ENCODE peak calls at places on chromosome 14, in four cellular contexts. G is HEK293T, W is HepG2, U is K562. V is an unnamed sample.

GRCh38 chr14:65243766-65244442 is 141.6 kb upstream of the MAX start:
- DNase-seq in G (no peak), W (peak), U (peak), V (no peak)

GRCh38 chr14:105092124-105092911 is 27.1 kb upstream of the GPR132 start:
- DNase-seq in G (no peak), W (no peak), U (no peak), V (no peak)

GRCh38 chr14:55077691-55078151 is 26.3 kb downstream of the MAPK1IP1L start:
- DNase-seq in G (no peak), W (peak), U (no peak), V (no peak)

GRCh38 chr14:31947680-31948580 is 129.2 kb upstream of the ARHGAP5 start:
- DNase-seq in G (no peak), W (no peak), U (no peak), V (no peak)

GRCh38 chr14:98234208-98234607 is 1037.8 kb downstream of the BCL11B start:
- DNase-seq in G (no peak), W (no peak), U (no peak), V (no peak)

GRCh38 chr14:105168979-105169507 is 467 bp upstream of the JAG2 start:
- DNase-seq in G (peak), W (no peak), U (peak), V (peak)

GRCh38 chr14:80584638-80585505 is 356.7 kb downstream of the CEP128 start:
- DNase-seq in G (no peak), W (peak), U (no peak), V (no peak)

GRCh38 chr14:74240794-74241610 is 1.8 kb downstream of the VSX2 start:
- DNase-seq in G (no peak), W (no peak), U (no peak), V (peak)

GRCh38 chr14:28608438-28608837 is 158.1 kb upstream of the FOXG1 start:
- DNase-seq in G (no peak), W (no peak), U (no peak), V (no peak)

GRCh38 chr14:95156765-95157194 is 549 bp downstream of the DICER1 start:
- DNase-seq in G (peak), W (peak), U (peak), V (peak)

GRCh38 chr14:54676822-54677708 is 110.1 kb downstream of the SAMD4A start:
- DNase-seq in G (no peak), W (no peak), U (no peak), V (peak)

GRCh38 chr14:54673193-54674121 is 106.5 kb downstream of the SAMD4A start:
- DNase-seq in G (peak), W (no peak), U (peak), V (no peak)

GRCh38 chr14:57512221-57512620 is 18.6 kb upstream of the CCDC198 start:
- DNase-seq in G (peak), W (no peak), U (no peak), V (no peak)

GRCh38 chr14:95274283-95274682 is 45.4 kb downstream of the CLMN start:
- DNase-seq in G (no peak), W (no peak), U (no peak), V (no peak)

GRCh38 chr14:29566194-29566593 is 361.5 kb downstream of the PRKD1 start:
- DNase-seq in G (no peak), W (no peak), U (no peak), V (no peak)

GRCh38 chr14:104117341-104118005 is 20.9 kb upstream of the KIF26A start:
- DNase-seq in G (no peak), W (no peak), U (no peak), V (peak)

GRCh38 chr14:59622641-59623040 is 46.0 kb upstream of the CCDC175 start:
- DNase-seq in G (no peak), W (no peak), U (no peak), V (no peak)

DNA sequence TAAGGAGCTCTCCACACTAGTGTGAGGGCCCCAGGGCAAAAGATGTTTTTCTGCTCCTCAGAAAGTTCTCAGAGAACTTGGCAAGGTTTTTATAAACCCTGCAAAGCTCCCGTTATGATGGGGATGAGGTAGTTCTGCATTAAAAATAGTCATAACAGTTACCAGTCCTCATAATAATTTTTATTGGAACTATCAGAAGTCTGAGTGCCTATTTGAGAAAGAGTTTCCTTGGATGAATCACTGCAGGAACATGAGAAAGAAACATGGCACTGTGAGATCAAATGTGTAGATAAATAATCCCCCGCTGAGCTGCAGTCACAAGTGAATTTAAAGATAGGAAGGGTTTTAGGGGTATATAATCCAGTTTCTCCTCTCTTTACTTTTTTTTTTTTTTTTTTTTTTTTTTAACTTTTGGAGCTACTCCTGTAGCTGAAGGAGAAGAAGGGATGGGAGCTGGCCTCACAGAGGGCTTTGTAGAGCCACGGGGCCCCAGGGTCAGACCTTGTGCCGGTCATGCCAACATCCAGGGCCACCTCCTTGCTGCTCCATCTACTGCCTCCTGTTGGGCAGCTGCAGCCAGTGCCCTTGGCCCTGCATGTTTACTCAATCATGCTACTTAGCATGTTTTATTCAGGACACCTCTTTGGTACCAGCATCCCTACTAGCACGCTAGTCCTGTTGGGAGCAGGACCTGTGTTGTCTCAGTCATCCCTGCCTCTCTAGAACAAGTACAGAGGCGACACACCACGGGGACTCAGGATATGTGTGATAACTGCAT is 39.5 kb downstream of the EVL start:
- DNase-seq in G (no peak), W (no peak), U (no peak), V (peak)
- TF ChIP-seq ELF4 in G (no peak), W (no peak), U (no peak), V (no peak)

DNA sequence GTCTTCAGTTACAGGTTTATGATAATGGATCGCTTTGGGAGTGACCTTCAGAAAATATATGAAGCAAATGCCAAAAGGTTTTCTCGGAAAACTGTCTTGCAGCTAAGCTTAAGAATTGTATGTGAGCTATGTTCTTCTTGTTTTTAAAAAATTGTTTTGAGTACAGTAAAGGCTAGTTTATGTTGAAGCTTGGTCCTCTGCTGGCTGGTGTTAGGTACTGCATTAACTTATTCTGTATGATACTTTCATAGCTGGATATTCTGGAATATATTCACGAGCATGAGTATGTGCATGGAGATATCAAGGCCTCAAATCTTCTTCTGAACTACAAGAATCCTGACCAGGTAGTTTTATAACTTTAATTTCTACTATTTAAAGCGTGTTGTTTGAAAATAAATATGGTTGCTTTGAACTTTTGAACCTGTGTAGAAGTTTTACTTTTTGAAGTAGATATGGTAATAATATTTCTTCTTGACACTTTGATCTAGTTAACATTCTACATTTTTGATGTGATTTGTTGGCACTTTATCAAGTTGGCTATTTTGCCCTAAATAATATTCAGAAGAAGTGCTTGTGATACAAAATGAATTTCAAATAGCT is 55.7 kb downstream of the VRK1 start:
- DNase-seq in G (peak), W (peak), U (peak), V (no peak)
- TF ChIP-seq ELF4 in G (no peak), W (no peak), U (no peak), V (no peak)

DNA sequence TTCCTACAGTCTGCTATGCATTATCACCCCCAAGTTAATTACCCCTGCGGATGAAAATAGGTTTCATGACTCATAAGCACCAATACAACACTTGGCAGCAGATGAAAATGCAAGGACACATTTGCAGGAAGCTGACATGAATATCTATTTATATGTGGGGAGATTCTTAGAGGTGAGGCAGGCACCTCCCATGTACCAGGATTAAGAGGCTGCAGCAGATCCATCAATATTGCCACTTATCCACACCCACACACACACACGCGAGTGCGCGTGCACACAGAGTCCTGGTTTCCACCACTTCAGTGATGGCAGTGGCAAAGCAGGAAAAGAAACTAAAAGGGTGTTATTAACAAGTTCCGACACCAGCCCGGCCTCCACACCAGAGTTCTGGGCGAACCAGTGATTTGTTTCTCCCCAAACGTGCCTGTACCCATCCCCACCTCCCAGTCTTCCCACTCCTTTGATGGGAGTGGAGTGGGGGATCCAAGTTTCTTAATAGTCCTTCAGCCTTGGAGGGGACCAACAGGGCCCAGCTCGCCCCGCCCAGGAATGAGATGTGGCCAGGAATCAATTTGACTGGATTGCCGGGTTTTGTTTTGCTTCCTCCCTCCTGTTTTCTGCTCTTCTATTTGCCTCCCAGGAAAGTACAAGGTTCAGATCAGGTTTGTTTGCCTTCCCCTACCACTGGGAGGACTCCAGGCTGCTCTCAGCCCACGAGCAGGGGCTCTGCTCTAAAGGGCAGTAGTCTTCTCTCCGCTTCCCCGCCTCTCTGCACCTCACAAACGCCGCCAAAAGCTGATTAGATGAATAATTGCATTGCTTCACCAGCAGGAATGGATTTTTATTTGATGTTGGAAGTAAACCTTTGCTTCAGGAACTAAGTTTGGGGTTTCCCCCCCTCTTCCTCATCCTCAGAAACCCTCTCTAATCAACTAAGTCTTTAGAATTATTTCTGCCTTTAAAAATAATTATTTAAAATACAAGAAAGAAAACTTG is 5.2 kb downstream of the IRF2BPL start:
- DNase-seq in G (peak), W (peak), U (no peak), V (peak)
- TF ChIP-seq ELF4 in G (no peak), W (no peak), U (no peak), V (no peak)

GRCh38 chr14:100761481-100761880 is 34.8 kb downstream of the DLK1 start:
- DNase-seq in G (no peak), W (no peak), U (no peak), V (no peak)
- TF ChIP-seq ELF4 in G (no peak), W (no peak), U (no peak), V (no peak)

GRCh38 chr14:35807131-35807961 is 1.7 kb downstream of the RALGAPA1 start:
- DNase-seq in G (no peak), W (peak), U (no peak), V (no peak)

GRCh38 chr14:35814371-35815005 is 5.4 kb upstream of the RALGAPA1 start:
- DNase-seq in G (peak), W (peak), U (peak), V (peak)

GRCh38 chr14:35808076-35808657 is 928 bp downstream of the RALGAPA1 start:
- DNase-seq in G (peak), W (no peak), U (peak), V (peak)

GRCh38 chr14:35809597-35809996 is 502 bp upstream of the RALGAPA1 start:
- DNase-seq in G (no peak), W (no peak), U (no peak), V (no peak)

GRCh38 chr14:35810963-35811362 is 1.9 kb upstream of the RALGAPA1 start:
- DNase-seq in G (no peak), W (no peak), U (no peak), V (no peak)
- TF ChIP-seq ELF4 in G (no peak), W (no peak), U (no peak), V (no peak)

DNA sequence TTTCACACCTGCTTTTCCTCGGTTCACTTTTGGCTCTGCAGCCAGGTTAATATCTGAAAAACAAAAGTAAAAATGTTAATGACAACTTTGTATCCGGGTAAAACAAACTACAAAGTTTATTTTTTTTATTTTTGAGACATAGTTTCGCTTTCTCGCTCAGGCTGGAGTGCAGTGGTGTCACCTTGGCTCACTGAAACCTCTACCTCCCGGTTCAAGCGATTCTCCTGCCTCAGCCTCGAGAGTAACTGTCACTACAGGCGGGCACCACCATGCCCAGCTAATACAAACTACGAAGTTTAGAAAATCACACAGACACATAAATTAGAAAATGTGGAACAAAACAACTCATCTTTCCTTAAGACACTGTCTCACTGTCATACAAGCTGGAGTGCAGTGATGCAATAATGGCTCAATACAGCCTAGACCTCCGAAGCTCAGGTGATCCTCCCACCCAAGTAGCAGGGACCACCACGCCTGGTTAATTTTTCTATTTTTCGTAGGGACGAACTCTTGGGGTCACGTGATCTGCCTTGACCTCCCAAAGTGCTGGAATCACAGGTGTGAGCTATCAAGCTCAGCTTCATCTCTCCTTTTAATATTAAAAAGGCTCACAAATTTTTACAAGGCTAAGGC is 38.1 kb downstream of the HNRNPC start:
- DNase-seq in G (no peak), W (no peak), U (no peak), V (no peak)
- TF ChIP-seq ELF4 in G (no peak), W (no peak), U (no peak), V (no peak)

V was measured in WTC11.